ENCODE peak calls at places on chromosomes 11 and 22, in nine cellular contexts. I, B, X, M, U, S, L, W and F are unnamed samples.

GRCh38 chr22:46502776-46503175 is 34.6 kb downstream of the CELSR1 start:
- DNase-seq in B (peak; percentile 41), U (no peak), X (no peak), W (no peak), I (no peak), M (no peak), S (no peak), L (no peak), F (no peak)

GRCh38 chr11:57477507-57478189 is 17.3 kb downstream of the RTN4RL2 start:
- DNase-seq in B (no peak), X (no peak), U (no peak), M (no peak), W (no peak), I (no peak), S (no peak), L (peak; percentile 81), F (no peak)

GRCh38 chr11:57497303-57498247 is 17.9 kb downstream of the SLC43A1 start:
- DNase-seq in X (no peak), B (no peak), L (peak; percentile 45), U (no peak), W (no peak), I (no peak), S (no peak), M (no peak), F (no peak)

GRCh38 chr22:45577746-45578523 is 75.3 kb downstream of the FBLN1 start:
- DNase-seq in X (peak; percentile 41), S (no peak), L (peak; percentile 79), W (peak; percentile 86), B (peak; percentile 95), U (peak; percentile 41), M (peak; percentile 90), I (peak; percentile 83), F (peak; percentile 59)

GRCh38 chr11:131690362-131690761 is 319.9 kb downstream of the NTM start:
- DNase-seq in U (no peak), S (no peak), W (no peak), I (no peak), M (no peak), B (no peak), L (no peak), X (no peak), F (no peak)

GRCh38 chr11:3914807-3915206 is 59.3 kb downstream of the STIM1 start:
- DNase-seq in I (no peak), B (no peak), W (no peak), L (no peak), U (no peak), X (no peak), S (no peak), M (no peak), F (no peak)

GRCh38 chr11:30774451-30774850 is 188.3 kb upstream of the MPPED2 start:
- DNase-seq in X (no peak), L (no peak), W (no peak), S (no peak), B (peak; percentile 65), I (peak; percentile 45), U (no peak), M (no peak), F (no peak)

GRCh38 chr11:1782831-1783724 is 19.4 kb upstream of the CTSD start:
- DNase-seq in M (no peak), L (no peak), S (no peak), W (peak; percentile 25), X (peak; percentile 17), B (no peak), U (no peak), I (no peak), F (no peak)

GRCh38 chr22:19811811-19812771 is 42.6 kb downstream of the GNB1L start:
- DNase-seq in B (peak; percentile 37), X (no peak), M (peak; percentile 42), U (peak; percentile 6), W (no peak), S (no peak), L (peak; percentile 9), I (no peak), F (no peak)

GRCh38 chr11:7555067-7555699 is 41.4 kb downstream of the PPFIBP2 start:
- DNase-seq in X (no peak), M (no peak), I (no peak), L (peak; percentile 72), W (no peak), B (peak; percentile 17), S (no peak), U (no peak), F (no peak)

GRCh38 chr11:104772806-104773241 is 125.4 kb downstream of the CASP12 start:
- DNase-seq in W (no peak), B (no peak), S (peak; percentile 63), U (no peak), L (no peak), I (no peak), M (no peak), X (peak; percentile 79), F (no peak)

GRCh38 chr11:121212696-121213567 is 79.6 kb upstream of the SC5D start:
- DNase-seq in I (no peak), X (no peak), U (no peak), S (no peak), W (no peak), L (no peak), M (no peak), B (no peak), F (no peak)

GRCh38 chr11:64220798-64221197 is 5.2 kb downstream of the TRPT1 start:
- DNase-seq in B (no peak), M (no peak), L (no peak), W (no peak), I (no peak), X (no peak), S (no peak), U (no peak), F (no peak)

GRCh38 chr11:117376517-117376916 is 48.9 kb downstream of the CEP164 start:
- DNase-seq in M (no peak), I (no peak), U (no peak), S (no peak), B (no peak), X (no peak), L (no peak), W (no peak), F (no peak)

GRCh38 chr11:43825217-43825816 is 55.3 kb upstream of the ALKBH3 start:
- DNase-seq in M (no peak), X (no peak), L (peak; percentile 18), U (no peak), S (no peak), B (peak; percentile 54), W (no peak), I (no peak), F (no peak)

GRCh38 chr22:21041937-21042336 is 3.8 kb upstream of the LRRC74B start:
- DNase-seq in B (no peak), I (no peak), S (peak; percentile 50), W (no peak), X (no peak), M (no peak), L (no peak), U (no peak), F (no peak)

GRCh38 chr11:16846305-16846704 is 107.9 kb downstream of the C11orf58 start:
- DNase-seq in U (no peak), S (no peak), B (no peak), I (no peak), M (no peak), W (no peak), L (no peak), X (no peak), F (no peak)

GRCh38 chr11:46726206-46726862 is 7.3 kb downstream of the F2 start:
- DNase-seq in L (no peak), U (no peak), M (no peak), W (no peak), S (no peak), X (no peak), B (no peak), I (no peak), F (no peak)

GRCh38 chr11:3989251-3989650 is 105.3 kb upstream of the RRM1 start:
- DNase-seq in M (no peak), I (no peak), B (peak; percentile 73), W (peak; percentile 39), L (no peak), S (no peak), X (no peak), U (no peak), F (no peak)

GRCh38 chr11:12602421-12602820 is 71.8 kb upstream of the TEAD1 start:
- DNase-seq in I (no peak), X (no peak), S (no peak), M (no peak), U (no peak), B (no peak), L (no peak), W (no peak), F (no peak)

GRCh38 chr11:8387141-8387540 is 123.5 kb upstream of the LMO1 start:
- DNase-seq in B (no peak), W (no peak), L (no peak), M (no peak), X (no peak), U (no peak), I (no peak), S (no peak), F (no peak)

GRCh38 chr11:17525570-17525969 is 18.6 kb downstream of the USH1C start:
- DNase-seq in I (no peak), M (no peak), B (no peak), S (no peak), L (no peak), U (no peak), W (no peak), X (no peak), F (no peak)